ENCODE peak calls at places on chromosomes 16 and 17, in five cellular contexts. F is brain microvascular endothelial cell, H is GM23338, B is MM.1S, Q is transverse colon. R is an unnamed sample.

GRCh38 chr16:85655216-85656129 is 33.3 kb downstream of the GINS2 start:
- DNase-seq in F (no peak), H (no peak), B (no peak), Q (no peak), R (no peak)

GRCh38 chr17:9298135-9298534 is 276.8 kb downstream of the NTN1 start:
- DNase-seq in F (no peak), H (no peak), B (no peak), Q (peak; percentile 37), R (no peak)

GRCh38 chr16:21663889-21664647 is at the start of gene OTOA:
- DNase-seq in F (no peak), H (peak; percentile 78), B (no peak), Q (peak; percentile 23), R (no peak)

GRCh38 chr17:35245196-35245486 is 2.3 kb downstream of the SLFN5 start:
- DNase-seq in F (peak; percentile 91), H (no peak), B (no peak), Q (no peak), R (peak; percentile 10)

GRCh38 chr17:43907425-43907981 is at the start of gene MPP2:
- DNase-seq in F (peak; percentile 35), H (peak; percentile 96), B (no peak), Q (peak; percentile 69), R (peak; percentile 67)

GRCh38 chr16:76985362-76985761 is 205.6 kb upstream of the MON1B start:
- DNase-seq in F (no peak), H (no peak), B (no peak), Q (no peak), R (no peak)

GRCh38 chr16:11109551-11109950 is 146.5 kb downstream of the SOCS1 start:
- DNase-seq in F (no peak), H (no peak), B (no peak), Q (no peak), R (no peak)

GRCh38 chr16:27235055-27235937 is 32.0 kb downstream of the KDM8 start:
- DNase-seq in F (peak; percentile 93), H (peak; percentile 73), B (peak; percentile 41), Q (peak; percentile 92), R (peak; percentile 95)

GRCh38 chr16:89701425-89702406 is at the start of gene SPATA2L:
- DNase-seq in F (peak; percentile 85), H (peak; percentile 98), B (peak; percentile 91), Q (peak; percentile 98), R (peak; percentile 97)

GRCh38 chr17:37774508-37774907 is 29.6 kb upstream of the HNF1B start:
- DNase-seq in F (no peak), H (no peak), B (peak; percentile 96), Q (peak; percentile 29), R (peak; percentile 10)

GRCh38 chr16:79932564-79932963 is 332.0 kb upstream of the MAF start:
- DNase-seq in F (peak; percentile 49), H (no peak), B (no peak), Q (no peak), R (no peak)

GRCh38 chr16:84072014-84072413 is 29.4 kb upstream of the SLC38A8 start:
- DNase-seq in F (peak; percentile 18), H (no peak), B (no peak), Q (no peak), R (no peak)

GRCh38 chr16:2770057-2770780 is 6.9 kb downstream of the ELOB start:
- DNase-seq in F (no peak), H (no peak), B (peak; percentile 15), Q (no peak), R (no peak)

GRCh38 chr16:30082545-30083090 is 6.8 kb downstream of the PPP4C start:
- DNase-seq in F (no peak), H (no peak), B (no peak), Q (no peak), R (no peak)
- H3K36me3 ChIP-seq in F (peaks cover 66% of the 10 kb centered on the region), H (peaks cover 9% of the 10 kb centered on the region), B (peaks cover 8% of the 10 kb centered on the region), Q (peaks cover 19% of the 10 kb centered on the region), R (peaks cover 59% of the 10 kb centered on the region)

GRCh38 chr17:75439287-75439686 is 17.1 kb upstream of the TMEM94 start:
- DNase-seq in F (no peak), H (no peak), B (no peak), Q (no peak), R (no peak)

GRCh38 chr17:75442168-75443103 is 14.0 kb upstream of the TMEM94 start:
- DNase-seq in F (no peak), H (no peak), B (no peak), Q (no peak), R (no peak)

GRCh38 chr17:75440738-75441448 is 15.5 kb upstream of the TMEM94 start:
- DNase-seq in F (no peak), H (no peak), B (no peak), Q (no peak), R (no peak)
- H3K36me3 ChIP-seq in F (no peaks in the 10 kb centered on the region), H (no peaks in the 10 kb centered on the region), B (no peaks in the 10 kb centered on the region), Q (no peaks in the 10 kb centered on the region), R (no peaks in the 10 kb centered on the region)

DNA sequence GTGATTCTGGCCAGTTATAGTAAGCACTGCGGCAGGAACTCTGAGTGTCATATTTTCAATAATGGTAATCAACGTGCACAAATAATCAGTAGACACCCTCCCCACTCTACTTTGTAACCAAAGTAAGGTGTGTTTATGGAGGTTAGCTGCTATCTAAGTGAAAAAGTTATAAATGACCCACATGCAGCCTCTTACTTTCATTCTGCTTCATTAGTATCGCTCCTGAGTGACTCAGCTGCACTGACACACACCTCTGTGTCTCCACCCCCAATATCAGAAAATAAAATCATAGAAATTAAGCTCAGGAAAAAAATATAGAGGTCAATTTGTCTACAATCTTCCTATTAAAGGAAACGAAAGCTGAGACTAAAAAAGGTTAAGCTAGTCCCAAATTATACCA is 64.1 kb upstream of the TRAP1 start:
- DNase-seq in F (no peak), H (no peak), B (no peak), Q (no peak), R (no peak)
- H3K36me3 ChIP-seq in F (peaks cover 31% of the 10 kb centered on the region), H (peaks cover 32% of the 10 kb centered on the region), B (peaks cover 4% of the 10 kb centered on the region), Q (peaks cover 46% of the 10 kb centered on the region), R (peaks cover 62% of the 10 kb centered on the region)

DNA sequence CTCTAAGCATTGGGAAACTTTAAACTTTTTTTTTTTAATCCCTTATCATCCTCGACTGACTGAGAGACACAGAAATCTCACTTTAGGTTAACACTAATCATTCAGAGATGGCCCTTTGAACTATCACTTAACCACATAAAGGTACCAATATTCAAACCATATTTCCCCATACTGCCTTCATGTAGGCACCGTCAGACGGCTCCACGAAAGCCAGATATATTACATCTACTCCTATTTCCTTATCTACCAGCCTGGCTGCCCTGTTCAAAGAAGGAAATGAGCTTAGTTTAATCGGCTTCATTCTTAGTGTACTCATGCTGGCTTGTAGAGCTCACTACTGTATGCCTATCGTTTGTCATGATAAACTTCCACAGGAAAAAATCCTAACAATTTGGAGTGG is 270.9 kb downstream of the CEP112 start:
- DNase-seq in F (no peak), H (peak; percentile 4), B (no peak), Q (no peak), R (no peak)
- H3K36me3 ChIP-seq in F (no peaks in the 10 kb centered on the region), H (no peaks in the 10 kb centered on the region), B (no peaks in the 10 kb centered on the region), Q (no peaks in the 10 kb centered on the region), R (no peaks in the 10 kb centered on the region)

DNA sequence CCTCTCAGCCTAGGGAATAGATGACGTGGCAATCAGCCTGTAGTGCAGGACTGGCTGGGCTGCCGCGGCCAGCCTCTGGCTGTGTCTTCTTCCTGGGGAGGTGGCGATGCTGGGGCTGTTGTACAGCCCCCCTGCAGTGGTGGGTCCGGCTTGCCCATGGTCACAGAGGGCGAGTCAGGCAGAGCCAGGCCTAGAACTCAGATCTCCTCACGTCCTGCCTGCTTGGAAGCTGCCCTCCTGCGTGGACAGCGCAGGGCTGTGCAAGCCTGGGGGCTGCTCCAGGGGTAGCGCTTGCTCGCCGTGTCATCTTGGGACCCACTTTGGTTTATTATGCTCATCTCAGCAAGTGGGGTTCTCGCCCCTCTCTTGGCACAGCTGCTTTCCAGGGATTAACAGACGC is 19.3 kb downstream of the NMRAL1 start:
- DNase-seq in F (no peak), H (no peak), B (no peak), Q (no peak), R (no peak)
- H3K36me3 ChIP-seq in F (peaks cover 60% of the 10 kb centered on the region), H (peaks cover 25% of the 10 kb centered on the region), B (peaks cover 14% of the 10 kb centered on the region), Q (peaks cover 41% of the 10 kb centered on the region), R (peaks cover 48% of the 10 kb centered on the region)

GRCh38 chr16:31916056-31916488 is 42.5 kb downstream of the ZNF267 start:
- DNase-seq in F (no peak), H (no peak), B (no peak), Q (no peak), R (no peak)

DNA sequence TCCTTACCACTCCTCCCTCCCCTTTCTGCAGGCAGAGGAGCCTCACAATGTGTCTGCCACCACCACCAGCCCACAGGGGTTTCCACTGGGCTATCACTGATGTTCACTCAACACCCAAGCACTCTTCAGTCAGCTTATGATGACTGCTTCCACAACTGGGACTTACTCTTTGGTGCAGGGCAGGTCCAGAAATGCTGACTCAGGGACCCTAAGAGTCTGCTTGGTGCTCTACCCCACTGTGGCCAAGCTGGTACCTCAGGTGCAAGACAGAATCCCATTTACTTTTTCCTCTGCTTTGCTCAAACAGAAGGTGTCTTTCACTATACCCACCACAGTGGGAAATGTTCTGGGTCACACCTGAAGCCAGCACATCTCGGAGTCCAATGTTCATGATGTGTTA is 40.1 kb downstream of the ZNF267 start:
- DNase-seq in F (no peak), H (no peak), B (no peak), Q (no peak), R (no peak)
- H3K36me3 ChIP-seq in F (peaks cover 45% of the 10 kb centered on the region), H (peaks cover 42% of the 10 kb centered on the region), B (peaks cover 77% of the 10 kb centered on the region), Q (peaks cover 94% of the 10 kb centered on the region), R (peaks cover 48% of the 10 kb centered on the region)

GRCh38 chr17:82590216-82590615 is 58.0 kb downstream of the WDR45B start:
- DNase-seq in F (no peak), H (no peak), B (no peak), Q (no peak), R (no peak)
- H3K36me3 ChIP-seq in F (peaks cover 21% of the 10 kb centered on the region), H (peaks cover under 1% of the 10 kb centered on the region), B (peaks cover 4% of the 10 kb centered on the region), Q (peaks cover 16% of the 10 kb centered on the region), R (peaks cover 6% of the 10 kb centered on the region)

DNA sequence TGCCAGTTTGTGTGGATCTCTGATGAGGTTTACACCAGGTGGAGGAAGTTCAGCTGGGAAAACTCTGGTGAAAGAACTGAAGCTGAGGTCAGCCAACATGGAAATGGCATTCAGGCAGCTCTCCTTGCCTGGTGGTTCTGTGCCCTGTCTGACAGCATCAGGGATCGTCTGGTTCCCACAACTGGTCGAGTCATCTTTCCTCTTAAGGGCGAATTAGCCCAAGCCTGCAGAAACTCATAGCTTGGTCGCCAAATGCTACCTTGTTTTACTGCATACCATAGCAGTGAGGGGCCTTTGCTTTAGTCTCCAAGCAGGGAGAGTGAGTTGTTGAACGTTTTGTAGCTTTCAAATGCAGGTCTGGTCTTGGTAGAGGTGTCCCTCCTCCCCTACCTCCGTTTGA is 7.2 kb downstream of the PLCG2 start:
- DNase-seq in F (peak; percentile 41), H (peak; percentile 22), B (no peak), Q (no peak), R (no peak)
- H3K36me3 ChIP-seq in F (no peaks in the 10 kb centered on the region), H (no peaks in the 10 kb centered on the region), B (no peaks in the 10 kb centered on the region), Q (no peaks in the 10 kb centered on the region), R (no peaks in the 10 kb centered on the region)

GRCh38 chr17:30251931-30252330 is 16.4 kb upstream of the SLC6A4 start:
- DNase-seq in F (no peak), H (no peak), B (no peak), Q (no peak), R (no peak)
- H3K36me3 ChIP-seq in F (peaks cover 11% of the 10 kb centered on the region), H (peaks cover 13% of the 10 kb centered on the region), B (peaks cover 2% of the 10 kb centered on the region), Q (peaks cover 18% of the 10 kb centered on the region), R (peaks cover 33% of the 10 kb centered on the region)

GRCh38 chr17:71335212-71335611 is 785.6 kb upstream of the SOX9 start:
- DNase-seq in F (no peak), H (no peak), B (no peak), Q (no peak), R (no peak)
- H3K36me3 ChIP-seq in F (no peaks in the 10 kb centered on the region), H (no peaks in the 10 kb centered on the region), B (no peaks in the 10 kb centered on the region), Q (no peaks in the 10 kb centered on the region), R (no peaks in the 10 kb centered on the region)